ENCODE peak calls at places on chromosome 13, in five cellular contexts. K is sigmoid colon, Q is prostate gland, W is stomach, F is H1. M is an unnamed sample.

GRCh38 chr13:114130131-114130707 is 2.2 kb downstream of the RASA3 start:
- DNase-seq in K (no peak), Q (no peak), W (no peak), F (no peak), M (no peak)

GRCh38 chr13:29369060-29369743 is 226.3 kb downstream of the SLC7A1 start:
- DNase-seq in K (no peak), Q (peak), W (no peak), F (no peak), M (peak)

GRCh38 chr13:90954605-90955004 is 392.9 kb upstream of the MIR17HG start:
- DNase-seq in K (no peak), Q (no peak), W (no peak), F (no peak), M (no peak)

GRCh38 chr13:113665582-113666323 is 1.3 kb upstream of the GRK1 start:
- DNase-seq in K (peak), Q (no peak), W (peak), F (no peak), M (no peak)

GRCh38 chr13:82678052-82678451 is 1204.2 kb downstream of the SLITRK1 start:
- DNase-seq in K (no peak), Q (no peak), W (no peak), F (no peak), M (no peak)

GRCh38 chr13:112781881-112782361 is 92.1 kb downstream of the ATP11A start:
- DNase-seq in K (peak), Q (no peak), W (peak), F (peak), M (no peak)

GRCh38 chr13:22387899-22388298 is 717.0 kb downstream of the FGF9 start:
- DNase-seq in K (no peak), Q (no peak), W (no peak), F (no peak), M (no peak)

GRCh38 chr13:111111376-111111937 is 3.7 kb upstream of the ARHGEF7 start:
- DNase-seq in K (no peak), Q (no peak), W (no peak), F (no peak), M (no peak)

GRCh38 chr13:76764429-76764828 is 121.8 kb downstream of the KCTD12 start:
- DNase-seq in K (peak), Q (no peak), W (no peak), F (no peak), M (peak)

GRCh38 chr13:44470623-44471562 is 97.3 kb downstream of the SERP2 start:
- DNase-seq in K (no peak), Q (no peak), W (no peak), F (no peak), M (no peak)

GRCh38 chr13:29849071-29849541 is 1.3 kb downstream of the UBL3 start:
- DNase-seq in K (no peak), Q (peak), W (no peak), F (no peak), M (peak)

GRCh38 chr13:60327551-60327950 is 69.5 kb upstream of the TDRD3 start:
- DNase-seq in K (no peak), Q (no peak), W (no peak), F (no peak), M (no peak)

GRCh38 chr13:26112843-26113242 is 61.0 kb upstream of the SHISA2 start:
- DNase-seq in K (no peak), Q (no peak), W (no peak), F (no peak), M (no peak)

GRCh38 chr13:67878376-67878775 is 648.2 kb upstream of the PCDH9 start:
- DNase-seq in K (no peak), Q (no peak), W (no peak), F (no peak), M (no peak)

GRCh38 chr13:33455291-33455690 is 169.7 kb upstream of the STARD13 start:
- DNase-seq in K (no peak), Q (no peak), W (no peak), F (no peak), M (no peak)

GRCh38 chr13:48403151-48403631 is 9.7 kb downstream of the LPAR6 start:
- DNase-seq in K (no peak), Q (no peak), W (no peak), F (no peak), M (no peak)
- TF ChIP-seq POLR2AphosphoS5 in K (peak), Q (peak), W (no peak), F (no peak), M (no peak)

DNA sequence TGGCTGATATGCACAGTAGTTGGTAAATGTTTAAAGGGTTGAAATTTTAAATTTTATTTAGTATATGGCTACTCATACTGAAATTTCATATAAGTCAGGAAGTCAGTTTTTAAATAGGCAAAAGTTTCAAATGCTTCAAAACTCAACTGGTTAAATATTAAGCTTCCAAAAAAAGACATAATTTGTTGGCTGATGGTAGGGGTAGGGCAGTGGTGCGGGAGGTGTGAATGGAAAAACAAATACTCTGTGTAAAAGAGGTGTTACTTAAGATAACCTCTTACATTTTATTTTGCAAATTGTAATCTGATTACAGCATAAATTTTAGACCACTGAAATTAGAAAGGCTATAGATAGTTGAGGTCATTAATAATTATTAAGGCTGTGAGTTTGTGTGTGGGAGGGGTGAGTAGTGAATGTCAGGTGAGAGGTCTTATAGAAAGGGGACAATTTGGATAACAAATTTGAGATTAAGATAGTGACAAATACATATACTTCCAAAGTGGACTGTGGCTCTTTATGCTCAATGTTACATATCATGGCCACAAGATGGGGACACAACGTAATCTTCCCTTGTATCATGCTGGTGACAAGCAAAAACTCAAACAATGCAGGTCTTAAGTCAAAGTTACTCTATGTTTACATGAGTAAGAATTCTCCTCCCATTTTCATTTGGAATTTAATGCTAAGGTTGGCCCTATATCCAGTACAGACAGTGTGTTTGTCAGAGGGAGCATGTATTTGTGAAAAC is 36.6 kb upstream of the OXGR1 start:
- DNase-seq in K (no peak), Q (no peak), W (no peak), F (no peak), M (peak)
- TF ChIP-seq CTCF in K (no peak), Q (no peak), W (no peak), F (peak), M (no peak)

GRCh38 chr13:20995245-20995829 is 66.0 kb downstream of the LATS2 start:
- DNase-seq in K (no peak), Q (no peak), W (no peak), F (no peak), M (no peak)

GRCh38 chr13:21000647-21001046 is 60.7 kb downstream of the LATS2 start:
- DNase-seq in K (no peak), Q (no peak), W (no peak), F (no peak), M (no peak)

GRCh38 chr13:20994441-20994821 is 67.0 kb downstream of the LATS2 start:
- DNase-seq in K (no peak), Q (no peak), W (no peak), F (no peak), M (no peak)

GRCh38 chr13:20998649-20999415 is 62.6 kb downstream of the LATS2 start:
- DNase-seq in K (no peak), Q (no peak), W (no peak), F (no peak), M (no peak)

DNA sequence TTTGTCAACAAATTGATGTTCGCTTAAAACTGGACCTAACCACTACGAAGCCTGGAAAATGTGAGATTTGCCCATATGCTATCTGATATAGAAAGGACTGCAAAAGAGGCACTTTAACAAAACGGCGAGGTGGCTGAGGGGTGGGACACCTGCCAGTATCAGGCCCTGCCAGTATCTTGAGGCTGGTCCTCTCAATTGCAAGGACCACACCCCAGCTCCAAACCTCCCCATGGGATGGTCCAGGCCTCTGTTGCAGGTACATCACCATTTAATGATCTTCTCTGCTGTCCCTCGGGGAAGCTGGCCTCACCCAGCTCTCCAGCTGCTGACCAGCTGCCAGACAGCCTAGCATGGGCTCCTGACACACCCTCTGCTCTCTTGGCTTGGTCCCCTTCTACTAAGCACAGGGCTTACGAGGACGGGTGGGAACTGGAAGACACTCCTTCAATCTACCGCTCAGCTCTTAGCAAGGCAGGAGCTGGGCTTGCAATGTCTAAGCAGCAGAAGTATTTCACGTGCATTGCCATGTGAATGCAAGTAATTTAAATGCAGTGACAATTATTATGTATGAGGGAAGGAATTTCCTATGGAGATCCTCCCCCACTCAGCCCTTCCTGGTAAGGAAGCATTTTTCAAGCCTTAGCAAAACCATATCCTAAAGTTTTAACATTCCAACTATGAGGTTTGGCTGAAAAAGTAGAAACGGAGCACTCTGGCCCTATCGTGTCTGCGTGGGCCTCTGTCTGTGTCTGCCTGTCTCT is 63.9 kb downstream of the LATS2 start:
- DNase-seq in K (no peak), Q (no peak), W (no peak), F (no peak), M (no peak)
- TF ChIP-seq POLR2AphosphoS5 in K (no peak), Q (no peak), W (no peak), F (no peak), M (no peak)

GRCh38 chr13:88196106-88196505 is 524.9 kb downstream of the SLITRK5 start:
- DNase-seq in K (no peak), Q (no peak), W (no peak), F (no peak), M (no peak)
- TF ChIP-seq CTCF in K (no peak), Q (no peak), W (no peak), F (peak), M (no peak)

GRCh38 chr13:100392709-100393630 is 195.6 kb downstream of the GGACT start:
- DNase-seq in K (peak), Q (no peak), W (peak), F (no peak), M (peak)
- TF ChIP-seq POLR2AphosphoS5 in K (peak), Q (no peak), W (peak), F (no peak), M (no peak)

DNA sequence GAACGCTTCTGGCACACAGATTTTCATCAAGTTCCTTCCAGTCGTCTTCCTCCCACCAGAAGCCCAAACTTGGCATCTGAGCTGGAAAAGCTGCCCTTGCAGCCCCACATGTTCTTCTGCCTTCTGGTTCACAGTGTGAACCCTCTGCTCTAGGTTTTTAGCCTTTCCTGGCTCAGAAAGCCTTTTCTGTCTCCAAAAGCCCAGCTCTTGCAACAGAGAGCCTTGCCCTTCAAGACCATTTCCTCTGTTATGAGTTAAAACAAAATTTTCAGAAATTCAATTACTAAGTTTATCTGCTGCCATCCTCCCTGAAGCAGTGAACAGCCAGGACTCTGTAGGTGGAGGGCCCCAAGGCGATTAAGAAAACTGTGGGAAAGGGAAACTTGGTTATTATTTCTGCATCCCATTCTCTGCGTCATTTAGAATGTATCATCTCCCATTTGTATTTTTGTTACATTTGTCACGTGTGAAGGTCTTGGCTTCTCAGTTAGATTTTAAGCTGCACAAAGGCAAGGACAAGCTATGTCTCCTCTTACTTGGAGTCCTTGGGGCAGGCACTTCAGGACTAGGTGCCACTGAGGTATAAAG is 18.8 kb downstream of the FAM124A start:
- DNase-seq in K (no peak), Q (no peak), W (no peak), F (peak), M (no peak)
- TF ChIP-seq CTCF in K (no peak), Q (no peak), W (no peak), F (no peak), M (no peak)

DNA sequence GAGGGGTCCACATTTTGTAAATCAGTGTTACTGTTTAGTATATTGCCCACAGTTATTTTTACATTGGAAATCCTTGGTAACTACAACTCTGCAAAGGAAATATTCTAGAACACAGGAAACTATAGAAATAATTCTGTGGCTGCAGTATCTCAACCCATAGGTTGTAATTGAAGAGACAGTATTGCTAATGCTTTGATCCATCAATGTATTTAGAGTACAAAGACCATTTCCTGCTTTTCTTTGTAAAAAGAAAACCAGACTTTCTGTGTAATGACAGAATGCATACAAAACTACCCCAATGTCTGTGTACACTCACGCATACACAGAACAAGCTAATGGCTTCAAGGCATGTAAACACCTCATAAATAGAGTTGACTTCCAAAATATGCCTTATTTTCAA is 622.1 kb upstream of the ARGLU1 start:
- DNase-seq in K (no peak), Q (no peak), W (no peak), F (no peak), M (no peak)
- TF ChIP-seq POLR2AphosphoS5 in K (no peak), Q (no peak), W (no peak), F (no peak), M (no peak)

DNA sequence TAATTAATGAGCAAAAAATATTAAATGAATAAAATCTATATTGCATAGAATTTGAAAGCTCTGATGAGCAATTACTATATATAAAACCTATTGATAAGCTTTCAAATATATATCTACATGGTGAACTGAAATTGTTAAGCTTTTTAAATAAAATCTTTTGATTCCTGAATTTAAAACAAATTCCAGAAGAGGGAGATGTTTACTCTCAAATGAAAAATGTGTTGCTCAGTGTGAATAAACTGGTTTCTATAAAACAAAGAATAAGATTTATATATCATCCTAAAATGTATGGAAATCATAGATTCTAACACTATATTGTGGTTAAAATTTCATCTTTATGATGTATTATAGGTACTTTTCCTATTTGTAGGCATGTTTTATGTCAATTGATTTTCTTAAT is 171.5 kb upstream of the SLITRK6 start:
- DNase-seq in K (no peak), Q (no peak), W (no peak), F (no peak), M (no peak)
- TF ChIP-seq CTCF in K (no peak), Q (no peak), W (no peak), F (no peak), M (no peak)

M was measured in HL-60.